ENCODE peak calls at places on chromosome 4, in six cellular contexts. One of them, this sample, is unnamed.

GRCh38 chr4:53804719-53805118 is 213.4 kb upstream of the LNX1 start:
- DNase-seq in cardiac muscle cell: no peak
- DNase-seq in brain microvascular endothelial cell: no peak
- DNase-seq in Panc1: no peak
- DNase-seq in HCT116: peak; percentile 24
- DNase-seq in CD8-positive, alpha-beta T cell: no peak
- DNase-seq in this sample: no peak

GRCh38 chr4:47071863-47072441 is 40.6 kb downstream of the GABRB1 start:
- DNase-seq in cardiac muscle cell: no peak
- DNase-seq in brain microvascular endothelial cell: no peak
- DNase-seq in Panc1: peak; percentile 56
- DNase-seq in HCT116: no peak
- DNase-seq in CD8-positive, alpha-beta T cell: no peak
- DNase-seq in this sample: no peak

GRCh38 chr4:46146993-46147392 is 23.1 kb upstream of the GABRG1 start:
- DNase-seq in cardiac muscle cell: no peak
- DNase-seq in brain microvascular endothelial cell: no peak
- DNase-seq in Panc1: no peak
- DNase-seq in HCT116: no peak
- DNase-seq in CD8-positive, alpha-beta T cell: no peak
- DNase-seq in this sample: no peak

GRCh38 chr4:67122029-67122428 is 423.3 kb downstream of the CENPC start:
- DNase-seq in cardiac muscle cell: peak; percentile 48
- DNase-seq in brain microvascular endothelial cell: no peak
- DNase-seq in Panc1: no peak
- DNase-seq in HCT116: no peak
- DNase-seq in CD8-positive, alpha-beta T cell: no peak
- DNase-seq in this sample: no peak

GRCh38 chr4:176084769-176085168 is 19.1 kb downstream of the WDR17 start:
- DNase-seq in cardiac muscle cell: no peak
- DNase-seq in brain microvascular endothelial cell: no peak
- DNase-seq in Panc1: no peak
- DNase-seq in HCT116: no peak
- DNase-seq in CD8-positive, alpha-beta T cell: no peak
- DNase-seq in this sample: no peak

GRCh38 chr4:185128272-185129119 is 14.6 kb upstream of the SLC25A4 start:
- DNase-seq in cardiac muscle cell: peak; percentile 44
- DNase-seq in brain microvascular endothelial cell: no peak
- DNase-seq in Panc1: no peak
- DNase-seq in HCT116: no peak
- DNase-seq in CD8-positive, alpha-beta T cell: peak; percentile 24
- DNase-seq in this sample: no peak

GRCh38 chr4:37561803-37562207 is 124.4 kb downstream of the RELL1 start:
- DNase-seq in cardiac muscle cell: no peak
- DNase-seq in brain microvascular endothelial cell: peak; percentile 92
- DNase-seq in Panc1: no peak
- DNase-seq in HCT116: no peak
- DNase-seq in CD8-positive, alpha-beta T cell: no peak
- DNase-seq in this sample: no peak

GRCh38 chr4:90349632-90350031 is 222.4 kb downstream of the CCSER1 start:
- DNase-seq in cardiac muscle cell: no peak
- DNase-seq in brain microvascular endothelial cell: no peak
- DNase-seq in Panc1: no peak
- DNase-seq in HCT116: no peak
- DNase-seq in CD8-positive, alpha-beta T cell: no peak
- DNase-seq in this sample: no peak

GRCh38 chr4:74608151-74608949 is 163.4 kb downstream of the AREG start:
- DNase-seq in cardiac muscle cell: no peak
- DNase-seq in brain microvascular endothelial cell: no peak
- DNase-seq in Panc1: no peak
- DNase-seq in HCT116: no peak
- DNase-seq in CD8-positive, alpha-beta T cell: no peak
- DNase-seq in this sample: no peak

GRCh38 chr4:104728380-104729122 is 233.9 kb upstream of the CXXC4 start:
- DNase-seq in cardiac muscle cell: no peak
- DNase-seq in brain microvascular endothelial cell: peak; percentile 20
- DNase-seq in Panc1: peak; percentile 79
- DNase-seq in HCT116: peak; percentile 83
- DNase-seq in CD8-positive, alpha-beta T cell: no peak
- DNase-seq in this sample: no peak

GRCh38 chr4:139018971-139019758 is 3.6 kb downstream of the NOCT start:
- DNase-seq in cardiac muscle cell: no peak
- DNase-seq in brain microvascular endothelial cell: no peak
- DNase-seq in Panc1: no peak
- DNase-seq in HCT116: no peak
- DNase-seq in CD8-positive, alpha-beta T cell: no peak
- DNase-seq in this sample: no peak

GRCh38 chr4:74413265-74413664 is 31.7 kb upstream of the AREG start:
- DNase-seq in cardiac muscle cell: no peak
- DNase-seq in brain microvascular endothelial cell: no peak
- DNase-seq in Panc1: no peak
- DNase-seq in HCT116: no peak
- DNase-seq in CD8-positive, alpha-beta T cell: no peak
- DNase-seq in this sample: no peak

GRCh38 chr4:2135083-2135482 is 76.0 kb downstream of the NAT8L start:
- DNase-seq in cardiac muscle cell: peak; percentile 11
- DNase-seq in brain microvascular endothelial cell: peak; percentile 28
- DNase-seq in Panc1: no peak
- DNase-seq in HCT116: no peak
- DNase-seq in CD8-positive, alpha-beta T cell: peak; percentile 39
- DNase-seq in this sample: no peak

GRCh38 chr4:148391056-148391455 is 51.2 kb downstream of the NR3C2 start:
- DNase-seq in cardiac muscle cell: no peak
- DNase-seq in brain microvascular endothelial cell: no peak
- DNase-seq in Panc1: no peak
- DNase-seq in HCT116: no peak
- DNase-seq in CD8-positive, alpha-beta T cell: no peak
- DNase-seq in this sample: no peak
- H3K4me3 ChIP-seq in cardiac muscle cell: no peak overlapping the region
- H3K4me3 ChIP-seq in brain microvascular endothelial cell: no peak overlapping the region
- H3K4me3 ChIP-seq in Panc1: no peak overlapping the region
- H3K4me3 ChIP-seq in HCT116: no peak overlapping the region
- H3K4me3 ChIP-seq in CD8-positive, alpha-beta T cell: no peak overlapping the region
- H3K4me3 ChIP-seq in this sample: no peak overlapping the region

DNA sequence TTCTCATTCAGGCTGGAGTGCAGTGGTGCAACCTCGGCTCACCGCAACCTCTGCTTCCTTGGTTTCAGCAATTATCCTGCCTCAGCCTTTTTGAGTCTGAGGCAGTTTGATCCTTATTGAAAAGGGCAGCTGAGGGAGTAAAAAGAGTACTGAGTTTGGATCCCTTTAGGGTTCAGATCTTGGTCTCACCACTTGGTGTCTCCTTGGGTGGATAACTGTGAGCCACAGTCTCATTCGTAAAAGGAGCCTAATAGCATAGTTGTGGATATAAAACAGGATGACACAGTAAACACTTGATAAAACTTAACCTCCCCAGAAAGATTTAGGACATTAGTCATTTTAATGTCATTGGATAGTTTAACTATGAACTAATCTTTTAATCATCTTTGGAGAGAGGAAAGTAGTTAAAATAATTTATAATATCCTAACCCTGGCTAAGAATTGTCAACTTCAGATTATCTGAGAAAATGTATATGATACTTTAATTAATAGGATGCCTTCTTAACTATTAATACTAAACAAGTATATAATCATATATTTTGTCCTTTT is 173.1 kb downstream of the ANK2 start:
- DNase-seq in cardiac muscle cell: no peak
- DNase-seq in brain microvascular endothelial cell: peak; percentile 51
- DNase-seq in Panc1: no peak
- DNase-seq in HCT116: no peak
- DNase-seq in CD8-positive, alpha-beta T cell: no peak
- DNase-seq in this sample: no peak
- TF ChIP-seq CTCF in cardiac muscle cell: no peak
- TF ChIP-seq CTCF in brain microvascular endothelial cell: no peak
- TF ChIP-seq CTCF in Panc1: no peak
- TF ChIP-seq CTCF in HCT116: no peak
- TF ChIP-seq CTCF in CD8-positive, alpha-beta T cell: no peak
- TF ChIP-seq CTCF in this sample: no peak

DNA sequence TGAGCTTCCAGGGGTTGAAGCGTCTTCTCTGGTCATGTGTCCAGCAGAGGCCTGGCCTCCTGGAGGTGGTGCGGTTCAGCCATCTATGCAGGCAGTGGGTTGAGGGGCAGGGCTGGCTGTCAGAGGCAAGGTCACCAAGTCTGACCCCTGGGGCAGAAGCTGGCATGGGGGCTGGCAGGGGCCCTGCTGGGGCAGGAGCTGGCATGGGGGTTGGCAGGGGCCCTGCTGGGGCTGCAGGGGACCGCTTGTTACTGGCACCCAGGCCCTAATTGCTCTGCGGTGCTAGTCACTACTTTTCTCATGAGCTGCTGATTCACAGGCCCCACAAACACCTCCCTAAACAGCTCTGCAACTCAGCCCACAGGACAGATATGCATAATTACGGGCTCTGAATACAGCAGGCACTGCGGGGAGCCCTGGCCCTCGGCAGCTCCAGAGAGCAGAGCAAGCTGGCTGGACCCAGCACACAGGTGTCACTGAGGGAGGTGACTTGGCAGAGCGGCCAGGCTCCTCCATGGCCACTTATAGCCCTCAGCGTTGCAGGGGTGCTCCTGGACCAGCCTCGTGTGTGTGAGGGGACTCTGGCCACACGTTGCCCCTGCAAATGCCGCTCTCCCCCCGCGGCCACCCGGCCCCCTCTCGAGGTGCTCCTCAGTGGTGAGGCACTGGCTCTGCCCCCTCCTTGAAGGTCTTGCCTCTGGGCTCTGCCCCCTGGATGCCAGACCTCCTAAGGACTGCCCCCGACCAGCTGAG is 32.6 kb downstream of the CPLX1 start:
- DNase-seq in cardiac muscle cell: no peak
- DNase-seq in brain microvascular endothelial cell: no peak
- DNase-seq in Panc1: no peak
- DNase-seq in HCT116: no peak
- DNase-seq in CD8-positive, alpha-beta T cell: no peak
- DNase-seq in this sample: no peak
- H3K27me3 ChIP-seq in cardiac muscle cell: peaks cover 84% of the 10 kb centered on the region
- H3K27me3 ChIP-seq in brain microvascular endothelial cell: peaks cover 45% of the 10 kb centered on the region
- H3K27me3 ChIP-seq in Panc1: no peaks in the 10 kb centered on the region
- H3K27me3 ChIP-seq in HCT116: no peaks in the 10 kb centered on the region
- H3K27me3 ChIP-seq in CD8-positive, alpha-beta T cell: peaks cover 23% of the 10 kb centered on the region
- H3K27me3 ChIP-seq in this sample: peaks cover 24% of the 10 kb centered on the region

GRCh38 chr4:182213024-182213423 is 30.2 kb upstream of the TENM3 start:
- DNase-seq in cardiac muscle cell: no peak
- DNase-seq in brain microvascular endothelial cell: no peak
- DNase-seq in Panc1: no peak
- DNase-seq in HCT116: no peak
- DNase-seq in CD8-positive, alpha-beta T cell: no peak
- DNase-seq in this sample: no peak
- H3K4me3 ChIP-seq in cardiac muscle cell: no peak overlapping the region
- H3K4me3 ChIP-seq in brain microvascular endothelial cell: no peak overlapping the region
- H3K4me3 ChIP-seq in Panc1: no peak overlapping the region
- H3K4me3 ChIP-seq in HCT116: no peak overlapping the region
- H3K4me3 ChIP-seq in CD8-positive, alpha-beta T cell: no peak overlapping the region
- H3K4me3 ChIP-seq in this sample: no peak overlapping the region

GRCh38 chr4:52107745-52108144 is 56.6 kb downstream of the SPATA18 start:
- DNase-seq in cardiac muscle cell: no peak
- DNase-seq in brain microvascular endothelial cell: no peak
- DNase-seq in Panc1: no peak
- DNase-seq in HCT116: no peak
- DNase-seq in CD8-positive, alpha-beta T cell: no peak
- DNase-seq in this sample: no peak
- TF ChIP-seq CTCF in cardiac muscle cell: peak; percentile 22
- TF ChIP-seq CTCF in brain microvascular endothelial cell: peak; percentile 23
- TF ChIP-seq CTCF in Panc1: peak; percentile 6
- TF ChIP-seq CTCF in HCT116: peak; percentile 35
- TF ChIP-seq CTCF in CD8-positive, alpha-beta T cell: no peak
- TF ChIP-seq CTCF in this sample: no peak

DNA sequence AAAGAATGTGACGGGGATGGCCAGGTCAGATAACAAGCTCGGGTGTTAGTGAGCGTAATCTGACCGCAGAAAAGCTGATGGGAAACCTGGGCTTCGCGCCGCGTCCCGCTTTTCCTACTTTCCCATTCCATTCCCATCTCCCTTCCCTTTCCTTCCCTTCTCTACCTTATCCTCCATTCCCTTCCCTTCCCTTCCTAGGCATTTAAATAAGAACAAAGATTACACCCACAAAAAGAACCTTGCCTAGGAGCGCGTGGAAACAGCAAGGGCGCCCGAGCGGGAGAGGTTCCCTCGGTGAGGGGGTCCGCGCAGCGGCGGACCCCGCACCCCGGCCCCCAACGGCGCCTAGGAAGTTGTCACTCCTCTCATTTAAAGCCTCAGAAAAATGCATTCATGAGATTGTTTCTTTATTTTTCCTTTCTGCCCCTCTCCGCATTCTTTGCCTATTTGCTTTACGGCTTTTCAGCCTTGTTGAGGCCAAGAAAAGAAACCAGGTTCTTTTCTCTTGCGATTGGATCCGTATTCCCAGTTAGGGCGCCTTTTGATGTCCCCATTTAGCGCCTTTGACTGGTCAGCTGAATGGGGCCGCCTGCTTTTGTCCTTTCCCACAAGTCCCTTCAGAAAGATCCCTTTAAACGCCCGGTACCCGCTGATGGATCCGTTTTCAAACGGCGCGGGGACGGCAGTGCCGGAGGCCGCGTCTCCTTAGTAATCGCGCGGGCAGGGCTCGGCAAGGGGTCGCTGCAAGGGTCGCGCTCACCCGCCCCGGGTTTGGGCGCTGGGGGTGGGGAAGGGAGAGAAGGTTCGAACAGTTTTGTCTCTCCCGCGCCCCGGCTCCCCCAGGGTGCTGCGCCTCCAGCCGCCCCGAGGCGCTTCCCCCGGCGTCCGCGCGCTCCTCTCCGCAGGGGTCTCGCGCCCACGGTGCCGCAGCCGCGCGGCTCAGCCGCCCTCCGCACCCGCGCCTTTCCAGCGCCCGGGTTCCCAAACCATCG is 54.1 kb upstream of the TMEM33 start:
- DNase-seq in cardiac muscle cell: no peak
- DNase-seq in brain microvascular endothelial cell: no peak
- DNase-seq in Panc1: no peak
- DNase-seq in HCT116: no peak
- DNase-seq in CD8-positive, alpha-beta T cell: no peak
- DNase-seq in this sample: no peak
- H3K27me3 ChIP-seq in cardiac muscle cell: peaks cover 99% of the 10 kb centered on the region
- H3K27me3 ChIP-seq in brain microvascular endothelial cell: peaks cover 80% of the 10 kb centered on the region
- H3K27me3 ChIP-seq in Panc1: peaks cover 2% of the 10 kb centered on the region
- H3K27me3 ChIP-seq in HCT116: no peaks in the 10 kb centered on the region
- H3K27me3 ChIP-seq in CD8-positive, alpha-beta T cell: peaks cover 27% of the 10 kb centered on the region
- H3K27me3 ChIP-seq in this sample: peaks cover 79% of the 10 kb centered on the region

GRCh38 chr4:165875446-165875845 is 2.4 kb downstream of the TLL1 start:
- DNase-seq in cardiac muscle cell: no peak
- DNase-seq in brain microvascular endothelial cell: no peak
- DNase-seq in Panc1: no peak
- DNase-seq in HCT116: no peak
- DNase-seq in CD8-positive, alpha-beta T cell: no peak
- DNase-seq in this sample: no peak

GRCh38 chr4:165872443-165873297 is at the start of gene TLL1:
- DNase-seq in cardiac muscle cell: peak; percentile 42
- DNase-seq in brain microvascular endothelial cell: no peak
- DNase-seq in Panc1: no peak
- DNase-seq in HCT116: no peak
- DNase-seq in CD8-positive, alpha-beta T cell: no peak
- DNase-seq in this sample: no peak

GRCh38 chr4:165874799-165875371 is 1.8 kb downstream of the TLL1 start:
- DNase-seq in cardiac muscle cell: peak; percentile 38
- DNase-seq in brain microvascular endothelial cell: no peak
- DNase-seq in Panc1: no peak
- DNase-seq in HCT116: no peak
- DNase-seq in CD8-positive, alpha-beta T cell: no peak
- DNase-seq in this sample: peak; percentile 39

GRCh38 chr4:165874072-165874798 is 1.2 kb downstream of the TLL1 start:
- DNase-seq in cardiac muscle cell: peak; percentile 24
- DNase-seq in brain microvascular endothelial cell: no peak
- DNase-seq in Panc1: no peak
- DNase-seq in HCT116: no peak
- DNase-seq in CD8-positive, alpha-beta T cell: no peak
- DNase-seq in this sample: no peak

GRCh38 chr4:165873298-165874071 is 448 bp downstream of the TLL1 start:
- DNase-seq in cardiac muscle cell: peak; percentile 74
- DNase-seq in brain microvascular endothelial cell: no peak
- DNase-seq in Panc1: no peak
- DNase-seq in HCT116: no peak
- DNase-seq in CD8-positive, alpha-beta T cell: no peak
- DNase-seq in this sample: peak; percentile 30
- H3K4me3 ChIP-seq in cardiac muscle cell: peak overlapping the region; percentile 44
- H3K4me3 ChIP-seq in brain microvascular endothelial cell: peak overlapping the region; percentile 62
- H3K4me3 ChIP-seq in Panc1: peak overlapping the region; percentile 59
- H3K4me3 ChIP-seq in HCT116: peak overlapping the region; percentile 62
- H3K4me3 ChIP-seq in CD8-positive, alpha-beta T cell: no peak overlapping the region
- H3K4me3 ChIP-seq in this sample: peak overlapping the region; percentile 76